ENCODE peak calls at places on chromosome 1, in seven cellular contexts. O is activated CD8-positive, alpha-beta memory T cell treated with anti-CD3 and anti-CD28 coated beads for 4 hours; L is SHP77 treated with DMSO at 0.1 percent for 48 hours; P is Caco-2; Y is hippocampal formation; D is gastrocnemius medialis; V is BJ. N is an unnamed sample.

GRCh38 chr1:232499151-232499550 is 130.8 kb downstream of the SIPA1L2 start:
- DNase-seq in O (no peak), L (no peak), P (no peak), Y (no peak), D (no peak), V (no peak), N (no peak)

GRCh38 chr1:221812088-221812752 is 70.3 kb upstream of the DUSP10 start:
- DNase-seq in O (no peak), L (no peak), P (no peak), Y (no peak), D (no peak), V (no peak), N (no peak)

GRCh38 chr1:14390816-14391215 is 207.7 kb upstream of the KAZN start:
- DNase-seq in O (no peak), L (no peak), P (no peak), Y (no peak), D (no peak), V (no peak), N (no peak)

GRCh38 chr1:64538389-64538788 is 68.5 kb downstream of the CACHD1 start:
- DNase-seq in O (no peak), L (no peak), P (no peak), Y (no peak), D (no peak), V (no peak), N (no peak)

GRCh38 chr1:36771222-36771621 is 263.1 kb downstream of the GRIK3 start:
- DNase-seq in O (no peak), L (no peak), P (no peak), Y (no peak), D (no peak), V (no peak), N (no peak)

GRCh38 chr1:79259390-79260336 is 253.1 kb upstream of the ADGRL4 start:
- DNase-seq in O (no peak), L (no peak), P (no peak), Y (no peak), D (no peak), V (peak), N (peak)

GRCh38 chr1:229191066-229191674 is 79.7 kb upstream of the RAB4A start:
- DNase-seq in O (no peak), L (no peak), P (no peak), Y (no peak), D (no peak), V (no peak), N (no peak)

GRCh38 chr1:178060789-178061556 is 32.9 kb upstream of the RASAL2 start:
- DNase-seq in O (no peak), L (no peak), P (no peak), Y (no peak), D (no peak), V (peak), N (no peak)

GRCh38 chr1:165828581-165829329 is 1.3 kb downstream of the UCK2 start:
- DNase-seq in O (no peak), L (peak), P (peak), Y (peak), D (peak), V (peak), N (peak)

GRCh38 chr1:87369736-87370135 is 41.1 kb downstream of the LMO4 start:
- DNase-seq in O (no peak), L (no peak), P (no peak), Y (no peak), D (no peak), V (no peak), N (no peak)

GRCh38 chr1:55337801-55338447 is 122.8 kb upstream of the USP24 start:
- DNase-seq in O (no peak), L (peak), P (no peak), Y (no peak), D (no peak), V (no peak), N (peak)

N was measured in HFF-Myc.